ENCODE peak calls at places on chromosome 1, in eight cellular contexts. One of them, this sample, is unnamed.
A peak's percentile ranks its signal among the peaks of the same experiment; 100 is the strongest.

GRCh38 chr1:221716713-221717490 is 25.0 kb downstream of the DUSP10 start:
- DNase-seq in brain microvascular endothelial cell: no peak
- DNase-seq in upper lobe of left lung: no peak
- DNase-seq in CD8-positive, alpha-beta T cell: no peak
- DNase-seq in BE2C: no peak
- DNase-seq in NB4: no peak
- DNase-seq in heart left ventricle: no peak
- DNase-seq in dorsolateral prefrontal cortex: no peak
- DNase-seq in this sample: no peak

GRCh38 chr1:244863491-244864252 is 671 bp downstream of the HNRNPU start:
- DNase-seq in BE2C: no peak
- DNase-seq in dorsolateral prefrontal cortex: peak; percentile 48
- DNase-seq in CD8-positive, alpha-beta T cell: no peak
- DNase-seq in upper lobe of left lung: peak; percentile 91
- DNase-seq in NB4: no peak
- DNase-seq in heart left ventricle: peak; percentile 46
- DNase-seq in brain microvascular endothelial cell: no peak
- DNase-seq in this sample: no peak

GRCh38 chr1:111116496-111116895 is 23.4 kb downstream of the DRAM2 start:
- DNase-seq in dorsolateral prefrontal cortex: no peak
- DNase-seq in brain microvascular endothelial cell: no peak
- DNase-seq in CD8-positive, alpha-beta T cell: no peak
- DNase-seq in heart left ventricle: no peak
- DNase-seq in upper lobe of left lung: no peak
- DNase-seq in NB4: no peak
- DNase-seq in BE2C: no peak
- DNase-seq in this sample: no peak

GRCh38 chr1:5865774-5866173 is 126.5 kb downstream of the NPHP4 start:
- DNase-seq in heart left ventricle: no peak
- DNase-seq in upper lobe of left lung: no peak
- DNase-seq in NB4: no peak
- DNase-seq in CD8-positive, alpha-beta T cell: no peak
- DNase-seq in brain microvascular endothelial cell: no peak
- DNase-seq in dorsolateral prefrontal cortex: no peak
- DNase-seq in BE2C: no peak
- DNase-seq in this sample: no peak

GRCh38 chr1:46184920-46185658 is 8.8 kb upstream of the P3R3URF start:
- DNase-seq in heart left ventricle: no peak
- DNase-seq in dorsolateral prefrontal cortex: no peak
- DNase-seq in brain microvascular endothelial cell: no peak
- DNase-seq in upper lobe of left lung: no peak
- DNase-seq in BE2C: no peak
- DNase-seq in CD8-positive, alpha-beta T cell: no peak
- DNase-seq in NB4: no peak
- DNase-seq in this sample: no peak

GRCh38 chr1:68570859-68571258 is 74.0 kb upstream of the DEPDC1 start:
- DNase-seq in brain microvascular endothelial cell: no peak
- DNase-seq in BE2C: no peak
- DNase-seq in upper lobe of left lung: no peak
- DNase-seq in dorsolateral prefrontal cortex: no peak
- DNase-seq in heart left ventricle: no peak
- DNase-seq in NB4: no peak
- DNase-seq in CD8-positive, alpha-beta T cell: no peak
- DNase-seq in this sample: no peak

GRCh38 chr1:223343692-223344091 is 20.3 kb downstream of the SUSD4 start:
- DNase-seq in dorsolateral prefrontal cortex: no peak
- DNase-seq in upper lobe of left lung: no peak
- DNase-seq in NB4: no peak
- DNase-seq in CD8-positive, alpha-beta T cell: no peak
- DNase-seq in heart left ventricle: no peak
- DNase-seq in BE2C: no peak
- DNase-seq in brain microvascular endothelial cell: no peak
- DNase-seq in this sample: no peak

GRCh38 chr1:67766117-67766978 is 66.9 kb downstream of the GNG12 start:
- DNase-seq in BE2C: peak; percentile 40
- DNase-seq in heart left ventricle: peak; percentile 31
- DNase-seq in dorsolateral prefrontal cortex: peak; percentile 68
- DNase-seq in NB4: peak; percentile 48
- DNase-seq in upper lobe of left lung: no peak
- DNase-seq in brain microvascular endothelial cell: peak; percentile 89
- DNase-seq in CD8-positive, alpha-beta T cell: no peak
- DNase-seq in this sample: no peak

GRCh38 chr1:226735576-226735975 is 3.5 kb downstream of the ITPKB start:
- DNase-seq in CD8-positive, alpha-beta T cell: no peak
- DNase-seq in upper lobe of left lung: no peak
- DNase-seq in BE2C: no peak
- DNase-seq in dorsolateral prefrontal cortex: no peak
- DNase-seq in heart left ventricle: no peak
- DNase-seq in NB4: no peak
- DNase-seq in brain microvascular endothelial cell: no peak
- DNase-seq in this sample: no peak

GRCh38 chr1:208541225-208541855 is 297.2 kb upstream of the PLXNA2 start:
- DNase-seq in brain microvascular endothelial cell: no peak
- DNase-seq in dorsolateral prefrontal cortex: no peak
- DNase-seq in CD8-positive, alpha-beta T cell: no peak
- DNase-seq in BE2C: no peak
- DNase-seq in upper lobe of left lung: no peak
- DNase-seq in heart left ventricle: no peak
- DNase-seq in NB4: no peak
- DNase-seq in this sample: no peak
- TF ChIP-seq CTCF in brain microvascular endothelial cell: no peak
- TF ChIP-seq CTCF in dorsolateral prefrontal cortex: no peak
- TF ChIP-seq CTCF in CD8-positive, alpha-beta T cell: no peak
- TF ChIP-seq CTCF in BE2C: no peak
- TF ChIP-seq CTCF in upper lobe of left lung: no peak
- TF ChIP-seq CTCF in heart left ventricle: no peak
- TF ChIP-seq CTCF in NB4: no peak
- TF ChIP-seq CTCF in this sample: no peak

DNA sequence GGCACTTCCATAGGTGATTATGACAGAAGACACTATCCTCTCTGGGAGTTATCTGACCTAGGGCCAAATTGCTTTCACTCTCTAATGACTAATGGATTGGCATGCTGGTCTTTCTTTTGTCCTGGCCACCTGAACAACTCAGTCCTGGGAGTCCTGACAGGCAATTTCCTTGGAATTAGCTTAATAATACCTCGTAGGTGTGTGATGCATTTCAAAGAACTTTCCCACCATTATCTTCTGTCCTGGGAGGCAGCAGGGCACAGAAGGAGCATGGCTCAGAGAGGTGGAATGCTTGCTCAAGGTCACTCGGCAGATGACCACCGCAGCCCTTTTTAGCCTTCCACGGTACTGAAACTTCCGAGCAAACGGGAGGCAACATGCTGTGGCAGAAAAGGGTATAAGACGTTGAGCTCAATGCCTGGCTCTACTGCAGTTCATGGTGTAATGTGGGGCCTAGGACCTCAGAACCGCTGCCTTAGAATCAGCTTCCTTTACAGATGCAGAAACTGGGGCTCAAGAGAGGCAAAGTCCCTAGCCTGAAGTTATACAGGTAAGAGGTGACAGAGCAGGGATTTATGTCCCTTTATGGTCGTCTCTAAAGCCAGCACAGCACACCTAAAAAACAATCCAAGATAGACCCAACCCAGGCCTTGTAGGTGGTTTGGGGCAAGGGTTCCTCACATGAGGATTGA is 3.2 kb downstream of the ID3 start:
- DNase-seq in upper lobe of left lung: no peak
- DNase-seq in dorsolateral prefrontal cortex: no peak
- DNase-seq in NB4: no peak
- DNase-seq in CD8-positive, alpha-beta T cell: no peak
- DNase-seq in BE2C: peak; percentile 21
- DNase-seq in brain microvascular endothelial cell: peak; percentile 88
- DNase-seq in heart left ventricle: no peak
- DNase-seq in this sample: no peak
- H3K4me3 ChIP-seq in upper lobe of left lung: peak overlapping the region; percentile 68
- H3K4me3 ChIP-seq in dorsolateral prefrontal cortex: no peak overlapping the region
- H3K4me3 ChIP-seq in NB4: no peak overlapping the region
- H3K4me3 ChIP-seq in CD8-positive, alpha-beta T cell: peak overlapping the region; percentile 96
- H3K4me3 ChIP-seq in BE2C: peak overlapping the region; percentile 95
- H3K4me3 ChIP-seq in brain microvascular endothelial cell: peak overlapping the region; percentile 15
- H3K4me3 ChIP-seq in heart left ventricle: peak overlapping the region; percentile 86
- H3K4me3 ChIP-seq in this sample: peak overlapping the region; percentile 60

GRCh38 chr1:1430114-1430982 is 5.1 kb upstream of the VWA1 start:
- DNase-seq in BE2C: peak; percentile 66
- DNase-seq in brain microvascular endothelial cell: no peak
- DNase-seq in dorsolateral prefrontal cortex: peak; percentile 73
- DNase-seq in NB4: no peak
- DNase-seq in upper lobe of left lung: peak; percentile 89
- DNase-seq in CD8-positive, alpha-beta T cell: no peak
- DNase-seq in heart left ventricle: peak; percentile 83
- DNase-seq in this sample: no peak
- TF ChIP-seq CTCF in BE2C: peak; percentile 14
- TF ChIP-seq CTCF in brain microvascular endothelial cell: peak; percentile 50
- TF ChIP-seq CTCF in dorsolateral prefrontal cortex: peak; percentile 35
- TF ChIP-seq CTCF in NB4: no peak
- TF ChIP-seq CTCF in upper lobe of left lung: no peak
- TF ChIP-seq CTCF in CD8-positive, alpha-beta T cell: no peak
- TF ChIP-seq CTCF in heart left ventricle: peak; percentile 27
- TF ChIP-seq CTCF in this sample: no peak

GRCh38 chr1:58249371-58249728 is 297.2 kb downstream of the OMA1 start:
- DNase-seq in NB4: no peak
- DNase-seq in CD8-positive, alpha-beta T cell: no peak
- DNase-seq in upper lobe of left lung: no peak
- DNase-seq in heart left ventricle: no peak
- DNase-seq in BE2C: no peak
- DNase-seq in brain microvascular endothelial cell: no peak
- DNase-seq in dorsolateral prefrontal cortex: no peak
- DNase-seq in this sample: no peak

GRCh38 chr1:58250587-58250948 is 296.0 kb downstream of the OMA1 start:
- DNase-seq in NB4: no peak
- DNase-seq in BE2C: no peak
- DNase-seq in dorsolateral prefrontal cortex: no peak
- DNase-seq in CD8-positive, alpha-beta T cell: no peak
- DNase-seq in brain microvascular endothelial cell: no peak
- DNase-seq in heart left ventricle: no peak
- DNase-seq in upper lobe of left lung: no peak
- DNase-seq in this sample: no peak

GRCh38 chr1:58246549-58246948 is 300.0 kb downstream of the OMA1 start:
- DNase-seq in BE2C: no peak
- DNase-seq in NB4: no peak
- DNase-seq in CD8-positive, alpha-beta T cell: no peak
- DNase-seq in dorsolateral prefrontal cortex: no peak
- DNase-seq in upper lobe of left lung: no peak
- DNase-seq in brain microvascular endothelial cell: no peak
- DNase-seq in heart left ventricle: no peak
- DNase-seq in this sample: no peak

GRCh38 chr1:58249729-58250586 is 296.6 kb downstream of the OMA1 start:
- DNase-seq in CD8-positive, alpha-beta T cell: no peak
- DNase-seq in heart left ventricle: peak; percentile 18
- DNase-seq in NB4: no peak
- DNase-seq in dorsolateral prefrontal cortex: peak; percentile 83
- DNase-seq in BE2C: peak; percentile 35
- DNase-seq in brain microvascular endothelial cell: peak; percentile 38
- DNase-seq in upper lobe of left lung: peak; percentile 79
- DNase-seq in this sample: no peak

DNA sequence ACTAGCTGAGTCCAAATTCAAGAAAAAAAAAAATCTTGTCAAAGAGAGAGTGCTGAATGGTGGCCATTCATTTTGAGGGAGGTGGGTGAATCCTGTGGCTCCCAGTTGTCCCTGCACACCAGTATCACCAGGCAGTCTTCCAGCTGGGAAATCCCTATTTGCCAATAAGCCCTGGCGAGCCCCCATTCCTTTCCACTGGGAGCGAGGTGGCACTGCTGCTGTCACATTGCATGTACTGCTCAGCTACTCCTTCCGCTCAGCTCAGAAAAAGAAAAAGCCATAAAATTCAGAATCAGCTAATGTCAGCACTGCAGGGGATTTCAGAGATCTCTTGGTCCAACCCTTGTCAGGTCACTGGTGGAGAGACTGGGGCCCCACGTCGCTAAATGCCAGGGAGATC is 298.5 kb downstream of the OMA1 start:
- DNase-seq in brain microvascular endothelial cell: no peak
- DNase-seq in BE2C: no peak
- DNase-seq in dorsolateral prefrontal cortex: no peak
- DNase-seq in CD8-positive, alpha-beta T cell: no peak
- DNase-seq in upper lobe of left lung: no peak
- DNase-seq in heart left ventricle: no peak
- DNase-seq in NB4: no peak
- DNase-seq in this sample: no peak
- H3K4me3 ChIP-seq in brain microvascular endothelial cell: no peak overlapping the region
- H3K4me3 ChIP-seq in BE2C: no peak overlapping the region
- H3K4me3 ChIP-seq in dorsolateral prefrontal cortex: no peak overlapping the region
- H3K4me3 ChIP-seq in CD8-positive, alpha-beta T cell: no peak overlapping the region
- H3K4me3 ChIP-seq in upper lobe of left lung: no peak overlapping the region
- H3K4me3 ChIP-seq in heart left ventricle: no peak overlapping the region
- H3K4me3 ChIP-seq in NB4: no peak overlapping the region
- H3K4me3 ChIP-seq in this sample: no peak overlapping the region

GRCh38 chr1:40182956-40183710 is 21.9 kb downstream of the RLF start:
- DNase-seq in CD8-positive, alpha-beta T cell: no peak
- DNase-seq in dorsolateral prefrontal cortex: no peak
- DNase-seq in NB4: peak; percentile 45
- DNase-seq in BE2C: peak; percentile 9
- DNase-seq in brain microvascular endothelial cell: peak; percentile 28
- DNase-seq in upper lobe of left lung: no peak
- DNase-seq in heart left ventricle: no peak
- DNase-seq in this sample: no peak
- TF ChIP-seq CTCF in CD8-positive, alpha-beta T cell: peak; percentile 30
- TF ChIP-seq CTCF in dorsolateral prefrontal cortex: no peak
- TF ChIP-seq CTCF in NB4: peak; percentile 34
- TF ChIP-seq CTCF in BE2C: peak; percentile 36
- TF ChIP-seq CTCF in brain microvascular endothelial cell: peak; percentile 72
- TF ChIP-seq CTCF in upper lobe of left lung: no peak
- TF ChIP-seq CTCF in heart left ventricle: peak; percentile 14
- TF ChIP-seq CTCF in this sample: peak; percentile 46

GRCh38 chr1:16958475-16958874 is 21.9 kb downstream of the MFAP2 start:
- DNase-seq in brain microvascular endothelial cell: no peak
- DNase-seq in BE2C: no peak
- DNase-seq in heart left ventricle: no peak
- DNase-seq in NB4: no peak
- DNase-seq in CD8-positive, alpha-beta T cell: no peak
- DNase-seq in dorsolateral prefrontal cortex: no peak
- DNase-seq in upper lobe of left lung: peak; percentile 71
- DNase-seq in this sample: no peak
- H3K4me3 ChIP-seq in brain microvascular endothelial cell: no peak overlapping the region
- H3K4me3 ChIP-seq in BE2C: no peak overlapping the region
- H3K4me3 ChIP-seq in heart left ventricle: no peak overlapping the region
- H3K4me3 ChIP-seq in NB4: no peak overlapping the region
- H3K4me3 ChIP-seq in CD8-positive, alpha-beta T cell: no peak overlapping the region
- H3K4me3 ChIP-seq in dorsolateral prefrontal cortex: no peak overlapping the region
- H3K4me3 ChIP-seq in upper lobe of left lung: no peak overlapping the region
- H3K4me3 ChIP-seq in this sample: no peak overlapping the region

This sample was measured in HFF-Myc.